ENCODE peak calls at places on chromosomes 13 and 19, in five cellular contexts. One of them, this sample, is unnamed.

GRCh38 chr19:2702170-2703076 is at the start of gene GNG7:
- DNase-seq in WERI-Rb-1: peak
- DNase-seq in retinal pigment epithelial cell: peak
- DNase-seq in cardiac fibroblast: peak
- DNase-seq in IMR-90: peak
- DNase-seq in this sample: peak

GRCh38 chr13:73140804-73141203 is 82.0 kb downstream of the KLF5 start:
- DNase-seq in cardiac fibroblast: no peak
- DNase-seq in WERI-Rb-1: no peak
- DNase-seq in IMR-90: no peak
- DNase-seq in retinal pigment epithelial cell: no peak
- DNase-seq in this sample: no peak

GRCh38 chr13:94993608-94994007 is 281.3 kb upstream of the SOX21 start:
- DNase-seq in cardiac fibroblast: peak
- DNase-seq in retinal pigment epithelial cell: no peak
- DNase-seq in WERI-Rb-1: no peak
- DNase-seq in IMR-90: no peak
- DNase-seq in this sample: no peak

GRCh38 chr13:35764359-35765015 is 288.0 kb upstream of the MAB21L1 start:
- DNase-seq in WERI-Rb-1: peak
- DNase-seq in retinal pigment epithelial cell: no peak
- DNase-seq in IMR-90: no peak
- DNase-seq in cardiac fibroblast: peak
- DNase-seq in this sample: peak

GRCh38 chr19:17797397-17798201 is 2.7 kb downstream of the B3GNT3 start:
- DNase-seq in cardiac fibroblast: no peak
- DNase-seq in retinal pigment epithelial cell: peak
- DNase-seq in WERI-Rb-1: no peak
- DNase-seq in IMR-90: no peak
- DNase-seq in this sample: no peak

GRCh38 chr19:13112555-13112954 is 4.0 kb downstream of the TRMT1 start:
- DNase-seq in WERI-Rb-1: no peak
- DNase-seq in retinal pigment epithelial cell: no peak
- DNase-seq in cardiac fibroblast: no peak
- DNase-seq in IMR-90: no peak
- DNase-seq in this sample: no peak

GRCh38 chr19:58274771-58275199 is 4.0 kb upstream of the ZNF8 start:
- DNase-seq in cardiac fibroblast: no peak
- DNase-seq in IMR-90: peak
- DNase-seq in retinal pigment epithelial cell: no peak
- DNase-seq in WERI-Rb-1: no peak
- DNase-seq in this sample: peak

GRCh38 chr13:112441226-112441625 is 65.1 kb downstream of the SPACA7 start:
- DNase-seq in WERI-Rb-1: no peak
- DNase-seq in IMR-90: no peak
- DNase-seq in cardiac fibroblast: no peak
- DNase-seq in retinal pigment epithelial cell: no peak
- DNase-seq in this sample: no peak

GRCh38 chr19:40632311-40633036 is 31.3 kb downstream of the LTBP4 start:
- DNase-seq in IMR-90: no peak
- DNase-seq in cardiac fibroblast: no peak
- DNase-seq in WERI-Rb-1: no peak
- DNase-seq in retinal pigment epithelial cell: no peak
- DNase-seq in this sample: no peak

GRCh38 chr19:53112286-53112685 is 9.1 kb upstream of the ZNF160 start:
- DNase-seq in WERI-Rb-1: no peak
- DNase-seq in cardiac fibroblast: no peak
- DNase-seq in retinal pigment epithelial cell: no peak
- DNase-seq in IMR-90: peak
- DNase-seq in this sample: no peak

GRCh38 chr19:459724-460511 is 915 bp downstream of the SHC2 start:
- DNase-seq in WERI-Rb-1: peak
- DNase-seq in cardiac fibroblast: peak
- DNase-seq in IMR-90: peak
- DNase-seq in retinal pigment epithelial cell: no peak
- DNase-seq in this sample: peak

GRCh38 chr19:1151037-1151716 is 22.9 kb downstream of the SBNO2 start:
- DNase-seq in WERI-Rb-1: no peak
- DNase-seq in cardiac fibroblast: no peak
- DNase-seq in retinal pigment epithelial cell: no peak
- DNase-seq in IMR-90: no peak
- DNase-seq in this sample: no peak

GRCh38 chr13:94079876-94080275 is 399.6 kb downstream of the DCT start:
- DNase-seq in retinal pigment epithelial cell: no peak
- DNase-seq in WERI-Rb-1: no peak
- DNase-seq in cardiac fibroblast: peak
- DNase-seq in IMR-90: peak
- DNase-seq in this sample: peak

GRCh38 chr13:27526516-27526915 is 76.2 kb upstream of the MTIF3 start:
- DNase-seq in cardiac fibroblast: no peak
- DNase-seq in WERI-Rb-1: no peak
- DNase-seq in IMR-90: no peak
- DNase-seq in retinal pigment epithelial cell: no peak
- DNase-seq in this sample: no peak

GRCh38 chr13:107035778-107036177 is 467.8 kb upstream of the ARGLU1 start:
- DNase-seq in WERI-Rb-1: no peak
- DNase-seq in cardiac fibroblast: no peak
- DNase-seq in retinal pigment epithelial cell: no peak
- DNase-seq in IMR-90: peak
- DNase-seq in this sample: peak

GRCh38 chr13:45538382-45538781 is 73.6 kb downstream of the COG3 start:
- DNase-seq in retinal pigment epithelial cell: no peak
- DNase-seq in cardiac fibroblast: no peak
- DNase-seq in IMR-90: no peak
- DNase-seq in WERI-Rb-1: no peak
- DNase-seq in this sample: no peak

GRCh38 chr19:28061111-28061510 is 1151.8 kb downstream of the UQCRFS1 start:
- DNase-seq in retinal pigment epithelial cell: no peak
- DNase-seq in WERI-Rb-1: no peak
- DNase-seq in IMR-90: no peak
- DNase-seq in cardiac fibroblast: no peak
- DNase-seq in this sample: no peak

GRCh38 chr19:18205180-18205915 is 1.5 kb upstream of the RAB3A start:
- DNase-seq in WERI-Rb-1: peak
- DNase-seq in IMR-90: peak
- DNase-seq in cardiac fibroblast: peak
- DNase-seq in retinal pigment epithelial cell: no peak
- DNase-seq in this sample: peak

GRCh38 chr13:28379371-28380083 is 115.4 kb downstream of the FLT1 start:
- DNase-seq in cardiac fibroblast: no peak
- DNase-seq in WERI-Rb-1: no peak
- DNase-seq in retinal pigment epithelial cell: no peak
- DNase-seq in IMR-90: no peak
- DNase-seq in this sample: no peak

GRCh38 chr19:36916991-36917390 is 859 bp downstream of the ZNF568 start:
- DNase-seq in WERI-Rb-1: peak
- DNase-seq in retinal pigment epithelial cell: peak
- DNase-seq in cardiac fibroblast: peak
- DNase-seq in IMR-90: peak
- DNase-seq in this sample: peak

GRCh38 chr13:26112843-26113242 is 61.0 kb upstream of the SHISA2 start:
- DNase-seq in IMR-90: peak
- DNase-seq in cardiac fibroblast: no peak
- DNase-seq in retinal pigment epithelial cell: no peak
- DNase-seq in WERI-Rb-1: no peak
- DNase-seq in this sample: no peak

GRCh38 chr19:33432408-33433170 is 59.1 kb downstream of the CEBPG start:
- DNase-seq in IMR-90: no peak
- DNase-seq in cardiac fibroblast: no peak
- DNase-seq in WERI-Rb-1: no peak
- DNase-seq in retinal pigment epithelial cell: no peak
- DNase-seq in this sample: no peak

GRCh38 chr13:100818706-100819105 is 144.1 kb upstream of the TMTC4 start:
- DNase-seq in WERI-Rb-1: no peak
- DNase-seq in IMR-90: no peak
- DNase-seq in cardiac fibroblast: peak
- DNase-seq in retinal pigment epithelial cell: no peak
- DNase-seq in this sample: peak

GRCh38 chr19:14542721-14543328 is 13.4 kb downstream of the TECR start:
- DNase-seq in cardiac fibroblast: peak
- DNase-seq in IMR-90: no peak
- DNase-seq in WERI-Rb-1: no peak
- DNase-seq in retinal pigment epithelial cell: no peak
- DNase-seq in this sample: no peak

DNA sequence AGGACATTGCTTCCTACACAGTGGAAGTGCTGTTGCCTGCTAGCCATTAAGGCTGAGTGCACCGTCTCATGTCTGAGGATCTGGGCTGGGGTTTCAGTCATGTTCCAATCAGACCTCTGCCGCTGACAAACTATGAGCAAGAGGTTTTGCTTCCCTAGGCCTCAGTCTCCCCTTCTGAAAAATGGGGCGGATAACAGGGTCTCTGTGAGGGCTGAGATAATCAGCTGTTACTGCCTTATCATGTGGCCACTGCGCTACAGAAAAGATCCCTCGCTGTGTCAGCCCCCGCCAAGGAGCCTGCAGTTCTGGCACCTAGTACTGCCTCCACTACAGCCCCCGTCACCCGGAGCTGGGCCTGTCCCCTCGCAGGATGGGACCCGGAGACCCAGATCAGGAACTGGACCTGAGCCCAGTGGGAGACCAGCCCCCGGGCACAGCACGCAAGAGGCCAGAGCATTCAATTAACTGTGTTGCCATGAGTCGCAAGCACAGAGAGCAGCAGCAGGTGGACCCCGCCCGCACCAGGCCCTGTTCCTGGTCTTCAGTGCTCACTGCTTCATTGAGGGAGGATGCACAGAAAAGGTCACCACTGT is 3.0 kb upstream of the PNKP start:
- DNase-seq in WERI-Rb-1: no peak
- DNase-seq in retinal pigment epithelial cell: no peak
- DNase-seq in cardiac fibroblast: no peak
- DNase-seq in IMR-90: no peak
- DNase-seq in this sample: no peak
- H3K4me3 ChIP-seq in WERI-Rb-1: peak
- H3K4me3 ChIP-seq in retinal pigment epithelial cell: peak
- H3K4me3 ChIP-seq in cardiac fibroblast: peak
- H3K4me3 ChIP-seq in IMR-90: peak
- H3K4me3 ChIP-seq in this sample: peak

GRCh38 chr13:32940601-32941000 is 75.6 kb upstream of the KL start:
- DNase-seq in WERI-Rb-1: no peak
- DNase-seq in cardiac fibroblast: peak
- DNase-seq in retinal pigment epithelial cell: no peak
- DNase-seq in IMR-90: peak
- DNase-seq in this sample: peak

GRCh38 chr13:32941368-32941767 is 74.9 kb upstream of the KL start:
- DNase-seq in WERI-Rb-1: no peak
- DNase-seq in IMR-90: no peak
- DNase-seq in cardiac fibroblast: peak
- DNase-seq in retinal pigment epithelial cell: no peak
- DNase-seq in this sample: no peak

GRCh38 chr13:32938907-32939306 is 77.3 kb upstream of the KL start:
- DNase-seq in IMR-90: peak
- DNase-seq in WERI-Rb-1: no peak
- DNase-seq in retinal pigment epithelial cell: no peak
- DNase-seq in cardiac fibroblast: peak
- DNase-seq in this sample: peak
- TF ChIP-seq CTCF in IMR-90: no peak
- TF ChIP-seq CTCF in WERI-Rb-1: no peak
- TF ChIP-seq CTCF in retinal pigment epithelial cell: no peak
- TF ChIP-seq CTCF in cardiac fibroblast: no peak
- TF ChIP-seq CTCF in this sample: no peak

DNA sequence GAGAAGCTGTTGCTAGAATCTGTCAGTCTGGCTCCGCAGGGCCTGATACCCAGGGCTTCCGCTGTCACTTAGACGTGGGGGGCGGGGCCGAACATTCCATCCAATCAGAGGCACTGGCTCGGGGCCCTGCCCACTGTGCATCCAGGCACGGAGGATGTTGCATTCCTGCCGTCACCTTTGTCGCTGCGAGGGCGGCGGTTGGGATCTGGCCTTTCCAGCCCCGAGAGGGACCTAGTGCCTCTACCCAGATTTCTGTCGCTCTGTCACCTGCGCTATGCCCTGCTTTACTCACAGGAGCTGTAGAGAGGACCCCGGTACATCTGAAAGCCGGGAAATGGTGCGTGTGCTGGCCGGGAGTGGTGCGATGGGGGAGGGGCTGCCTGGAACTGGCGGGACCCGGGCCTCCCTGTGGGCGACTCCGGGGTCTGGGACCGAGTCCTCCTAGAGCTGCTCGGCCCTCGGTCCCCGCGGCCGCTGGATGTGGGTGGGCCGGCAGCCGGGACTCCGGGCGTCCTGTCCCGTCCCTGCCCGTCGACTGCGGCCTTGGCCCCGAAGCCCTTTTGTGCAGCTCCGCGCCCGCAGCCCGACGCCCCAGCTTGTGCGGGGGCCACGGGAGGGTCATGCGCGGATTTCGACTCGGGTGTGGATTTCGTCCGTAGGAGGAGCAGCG is at the start of gene ZNF439:
- DNase-seq in cardiac fibroblast: peak
- DNase-seq in WERI-Rb-1: peak
- DNase-seq in retinal pigment epithelial cell: peak
- DNase-seq in IMR-90: peak
- DNase-seq in this sample: peak
- H3K4me3 ChIP-seq in cardiac fibroblast: peak
- H3K4me3 ChIP-seq in WERI-Rb-1: peak
- H3K4me3 ChIP-seq in retinal pigment epithelial cell: peak
- H3K4me3 ChIP-seq in IMR-90: peak
- H3K4me3 ChIP-seq in this sample: peak

DNA sequence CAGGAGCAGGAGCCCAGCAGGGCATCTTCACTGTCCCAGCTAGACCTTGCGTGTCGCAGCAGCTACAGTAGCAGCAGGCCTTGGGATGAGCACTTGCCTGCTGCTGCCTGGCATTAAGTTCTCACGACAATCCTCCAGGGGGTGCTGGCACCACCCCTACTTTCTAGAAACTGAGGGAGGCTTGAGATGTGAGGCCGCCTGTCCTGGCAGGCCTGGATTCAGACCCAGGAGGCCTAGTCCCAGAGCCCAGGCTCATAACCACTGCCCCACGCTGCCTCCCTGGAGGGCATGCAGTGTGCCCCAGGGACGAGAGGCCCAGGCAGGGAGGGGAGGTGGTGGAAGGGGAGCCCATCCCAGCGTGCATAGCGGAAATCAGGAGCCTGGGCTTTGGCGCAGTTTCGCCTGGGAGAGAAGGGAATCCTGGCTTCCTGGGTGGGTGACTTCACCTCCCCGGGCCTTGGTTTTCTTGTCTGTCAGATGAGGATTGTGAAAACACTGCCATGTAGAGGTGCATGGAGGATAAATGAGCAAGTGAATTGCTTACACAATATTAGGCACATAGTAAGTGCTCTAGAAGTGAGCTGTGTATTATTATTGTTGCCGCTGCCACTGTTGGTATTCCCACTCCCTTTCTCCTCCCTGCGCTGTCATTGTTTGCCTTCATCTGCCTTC is 26.1 kb downstream of the PPP5C start:
- DNase-seq in IMR-90: no peak
- DNase-seq in WERI-Rb-1: peak
- DNase-seq in retinal pigment epithelial cell: no peak
- DNase-seq in cardiac fibroblast: peak
- DNase-seq in this sample: peak
- TF ChIP-seq CTCF in IMR-90: peak
- TF ChIP-seq CTCF in WERI-Rb-1: peak
- TF ChIP-seq CTCF in retinal pigment epithelial cell: peak
- TF ChIP-seq CTCF in cardiac fibroblast: peak
- TF ChIP-seq CTCF in this sample: peak

DNA sequence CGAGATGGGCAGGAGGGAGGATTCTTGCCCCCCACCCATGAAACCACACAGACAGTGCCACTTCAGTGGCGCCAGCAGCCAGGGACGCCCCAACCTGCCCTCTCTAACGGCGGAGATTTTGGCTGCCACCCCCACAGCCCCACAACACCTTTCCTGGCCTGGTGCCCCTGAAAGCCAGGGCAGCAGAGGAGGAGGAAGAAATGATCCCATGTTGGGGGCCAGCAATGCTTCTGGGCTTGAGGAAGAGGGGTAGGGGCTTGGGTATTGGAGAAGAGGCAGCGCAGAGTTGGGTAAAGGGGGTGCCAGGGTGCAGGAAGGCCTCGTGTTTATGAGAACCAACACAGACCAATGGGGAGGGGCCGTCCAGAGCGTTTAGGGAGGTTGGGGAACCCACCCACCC is 1.7 kb downstream of the MLLT1 start:
- DNase-seq in IMR-90: no peak
- DNase-seq in cardiac fibroblast: no peak
- DNase-seq in WERI-Rb-1: no peak
- DNase-seq in retinal pigment epithelial cell: no peak
- DNase-seq in this sample: no peak
- H3K4me3 ChIP-seq in IMR-90: peak
- H3K4me3 ChIP-seq in cardiac fibroblast: peak
- H3K4me3 ChIP-seq in WERI-Rb-1: no peak
- H3K4me3 ChIP-seq in retinal pigment epithelial cell: no peak
- H3K4me3 ChIP-seq in this sample: peak